ENCODE peak calls at places on chromosomes 11 and 22, in seven cellular contexts. L, N, P, E, Y, T and G are unnamed samples.

GRCh38 chr11:58574851-58575250 is 805 bp downstream of the LPXN start:
- DNase-seq in E (no peak), T (no peak), N (no peak), P (peak; percentile 52), Y (peak; percentile 24), L (no peak), G (peak; percentile 32)

GRCh38 chr22:48581821-48582469 is 1245.7 kb downstream of the BRD1 start:
- DNase-seq in Y (no peak), N (no peak), T (peak; percentile 14), L (no peak), E (no peak), P (no peak), G (no peak)

GRCh38 chr11:5891216-5891800 is 1.7 kb upstream of the OR52E5 start:
- DNase-seq in L (peak; percentile 12), P (peak; percentile 6), E (no peak), N (no peak), T (no peak), Y (peak; percentile 11), G (peak; percentile 18)

GRCh38 chr22:38273135-38273761 is 438 bp upstream of the TMEM184B start:
- DNase-seq in Y (no peak), L (no peak), P (no peak), E (no peak), T (no peak), N (no peak), G (peak; percentile 30)

GRCh38 chr11:8732748-8733241 is 50.2 kb downstream of the RPL27A start:
- DNase-seq in Y (peak; percentile 89), N (no peak), E (no peak), T (peak; percentile 89), L (no peak), P (peak; percentile 66), G (peak; percentile 88)

GRCh38 chr22:22786301-22787115 is 101.1 kb upstream of the IGLL5 start:
- DNase-seq in Y (no peak), T (no peak), L (no peak), E (no peak), N (no peak), P (no peak), G (no peak)

GRCh38 chr22:47092896-47093311 is 330.5 kb downstream of the TBC1D22A start:
- DNase-seq in N (no peak), T (no peak), E (no peak), L (no peak), P (peak; percentile 11), Y (peak; percentile 73), G (peak; percentile 80)

GRCh38 chr11:1006762-1007161 is 29.8 kb downstream of the MUC6 start:
- DNase-seq in E (peak; percentile 8), P (no peak), T (no peak), L (peak; percentile 63), N (no peak), Y (no peak), G (no peak)

GRCh38 chr22:47175151-47175760 is 412.8 kb downstream of the TBC1D22A start:
- DNase-seq in L (no peak), E (no peak), Y (peak; percentile 56), N (no peak), T (peak; percentile 50), P (no peak), G (no peak)

GRCh38 chr11:111538407-111539114 is 2.0 kb upstream of the LAYN start:
- DNase-seq in L (no peak), E (no peak), T (no peak), P (peak; percentile 72), Y (no peak), N (no peak), G (no peak)

GRCh38 chr11:120389693-120390584 is 53.7 kb downstream of the ARHGEF12 start:
- DNase-seq in P (peak; percentile 32), T (no peak), E (no peak), Y (no peak), L (no peak), N (no peak), G (no peak)

GRCh38 chr11:104199041-104199440 is 35.1 kb upstream of the PDGFD start:
- DNase-seq in Y (no peak), T (no peak), L (no peak), P (no peak), E (no peak), N (peak; percentile 23), G (no peak)

GRCh38 chr22:35995772-35996171 is 32.9 kb downstream of the RBFOX2 start:
- DNase-seq in E (no peak), Y (peak; percentile 93), N (no peak), L (no peak), T (peak; percentile 84), P (peak; percentile 18), G (peak; percentile 88)

GRCh38 chr11:41498726-41499125 is 39.3 kb upstream of the LRRC4C start:
- DNase-seq in L (peak; percentile 26), T (no peak), Y (no peak), P (no peak), N (no peak), E (no peak), G (peak; percentile 10)

GRCh38 chr11:59801160-59801706 is 9.3 kb downstream of the MRPL16 start:
- DNase-seq in P (no peak), E (no peak), Y (no peak), N (no peak), L (no peak), T (no peak), G (no peak)

GRCh38 chr22:43539572-43540533 is 128.0 kb downstream of the MPPED1 start:
- DNase-seq in E (no peak), P (no peak), N (no peak), T (no peak), Y (no peak), L (no peak), G (no peak)

GRCh38 chr11:19510468-19510867 is 202.2 kb upstream of the NAV2 start:
- DNase-seq in T (no peak), P (no peak), N (no peak), Y (no peak), L (no peak), E (no peak), G (no peak)

GRCh38 chr22:28006271-28006670 is 87.2 kb upstream of the PITPNB start:
- DNase-seq in E (no peak), L (no peak), Y (peak; percentile 43), P (no peak), N (no peak), T (no peak), G (peak; percentile 44)

GRCh38 chr22:41351011-41351410 is 30.7 kb upstream of the TEF start:
- DNase-seq in L (no peak), T (no peak), Y (no peak), N (no peak), E (no peak), P (no peak), G (no peak)

GRCh38 chr11:87851234-87851633 is 324.0 kb downstream of the RAB38 start:
- DNase-seq in Y (no peak), E (no peak), T (no peak), P (peak; percentile 1), N (no peak), L (no peak), G (no peak)

GRCh38 chr11:1205121-1205986 is 17.5 kb upstream of the MUC5B start:
- DNase-seq in Y (no peak), L (no peak), E (no peak), T (no peak), P (no peak), N (no peak), G (no peak)

GRCh38 chr22:40620464-40621046 is 16.0 kb downstream of the MRTFA start:
- DNase-seq in N (no peak), Y (peak; percentile 51), T (no peak), P (peak; percentile 80), L (no peak), E (no peak), G (peak; percentile 47)

GRCh38 chr22:44025171-44026065 is 1.3 kb downstream of the PARVB start:
- DNase-seq in Y (no peak), T (peak; percentile 76), N (no peak), E (no peak), P (no peak), L (no peak), G (no peak)

GRCh38 chr11:119195680-119196079 is 10.4 kb downstream of the NHERF4 start:
- DNase-seq in E (no peak), N (peak; percentile 29), L (peak; percentile 71), Y (peak; percentile 88), T (no peak), P (peak; percentile 48), G (peak; percentile 89)

GRCh38 chr11:44861829-44862545 is 88.7 kb downstream of the TP53I11 start:
- DNase-seq in L (no peak), T (peak; percentile 66), Y (peak; percentile 98), E (peak; percentile 79), N (no peak), P (peak; percentile 97), G (peak; percentile 97)

GRCh38 chr22:27990879-27991278 is 71.8 kb upstream of the PITPNB start:
- DNase-seq in P (no peak), N (no peak), E (no peak), Y (peak; percentile 82), L (no peak), T (peak; percentile 90), G (no peak)

GRCh38 chr11:36165638-36166389 is 123.4 kb downstream of the COMMD9 start:
- DNase-seq in T (no peak), E (no peak), P (no peak), L (no peak), Y (no peak), N (peak; percentile 54), G (no peak)

GRCh38 chr11:29321293-29322132 is 695.3 kb downstream of the KCNA4 start:
- DNase-seq in N (no peak), T (no peak), Y (no peak), L (no peak), E (no peak), P (peak; percentile 81), G (no peak)

GRCh38 chr11:108902027-108902469 is 237.2 kb downstream of the DDX10 start:
- DNase-seq in Y (no peak), N (no peak), T (no peak), L (no peak), P (no peak), E (no peak), G (no peak)

GRCh38 chr11:9802291-9802861 is 138.5 kb downstream of the SWAP70 start:
- DNase-seq in Y (peak; percentile 63), P (peak; percentile 83), L (no peak), E (no peak), N (no peak), T (no peak), G (peak; percentile 64)

GRCh38 chr11:73425118-73425517 is 48.9 kb downstream of the RELT start:
- DNase-seq in L (no peak), P (no peak), T (no peak), E (no peak), N (no peak), Y (no peak), G (no peak)

GRCh38 chr11:119067371-119068222 is at the start of gene VPS11:
- DNase-seq in L (peak; percentile 93), N (peak; percentile 93), E (peak; percentile 99), T (peak; percentile 98), Y (peak; percentile 98), P (peak; percentile 95), G (peak; percentile 98)

GRCh38 chr11:69475141-69475865 is 6.2 kb upstream of the LINC01488 start:
- DNase-seq in L (no peak), T (peak; percentile 50), P (no peak), N (no peak), E (no peak), Y (no peak), G (no peak)

GRCh38 chr11:46248270-46249102 is 29.0 kb upstream of the CREB3L1 start:
- DNase-seq in T (no peak), Y (peak; percentile 91), N (no peak), E (no peak), P (peak; percentile 91), L (no peak), G (peak; percentile 89)